ENCODE peak calls at places on chromosomes 6 and 20, in nine cellular contexts. X is AG09309; Z is hypothalamus; O is RWPE1; P is stimulated activated CD8-positive, alpha-beta memory T cell treated with anti-CD3 and anti-CD28 coated beads, Interleukin-12 subunit alpha, Interleukin-12 subunit beta, amount 100 ng/mL, for 1 hour; L is pancreas; G is KG1; N is Right ventricle myocardium superior; M is HFFc6. D is an unnamed sample.

GRCh38 chr20:3312940-3313656 is 74.1 kb upstream of the SLC4A11 start:
- DNase-seq in O (peak; percentile 45), Z (no peak), X (peak; percentile 67), P (no peak), L (peak; percentile 41), N (no peak), G (no peak), M (peak; percentile 68), D (no peak)

GRCh38 chr6:42338573-42339218 is 113.0 kb downstream of the TRERF1 start:
- DNase-seq in G (no peak), L (no peak), X (peak; percentile 97), P (no peak), O (peak; percentile 95), M (peak; percentile 99), Z (no peak), N (no peak), D (peak; percentile 100)

GRCh38 chr6:33454009-33454946 is at the start of gene ZBTB9:
- DNase-seq in X (peak; percentile 78), P (peak; percentile 85), G (peak; percentile 94), M (peak; percentile 97), L (peak; percentile 96), Z (peak; percentile 95), O (peak; percentile 99), N (peak; percentile 97), D (peak; percentile 94)

GRCh38 chr6:40791004-40791403 is 203.8 kb upstream of the LRFN2 start:
- DNase-seq in O (no peak), X (no peak), P (no peak), M (no peak), G (no peak), N (no peak), L (no peak), Z (no peak), D (peak; percentile 82)

GRCh38 chr6:21529431-21529830 is 64.1 kb upstream of the SOX4 start:
- DNase-seq in G (no peak), X (no peak), O (no peak), L (no peak), M (no peak), N (no peak), Z (no peak), P (no peak), D (no peak)

GRCh38 chr6:41675176-41675767 is 37.0 kb downstream of the MDFI start:
- DNase-seq in L (no peak), N (peak; percentile 26), X (no peak), Z (no peak), G (no peak), O (no peak), M (no peak), P (no peak), D (no peak)

GRCh38 chr20:1275919-1276318 is 9.8 kb downstream of the SNPH start:
- DNase-seq in N (no peak), X (no peak), M (no peak), L (no peak), G (no peak), O (no peak), P (no peak), Z (no peak), D (no peak)

GRCh38 chr20:62704341-62704948 is 4.2 kb upstream of the NTSR1 start:
- DNase-seq in O (peak; percentile 99), L (peak; percentile 67), Z (peak; percentile 19), M (peak; percentile 90), N (peak; percentile 91), X (peak; percentile 44), P (no peak), G (no peak), D (peak; percentile 99)

GRCh38 chr6:9456241-9456658 is 958.6 kb downstream of the TFAP2A start:
- DNase-seq in X (no peak), Z (no peak), O (no peak), G (no peak), N (no peak), P (no peak), L (no peak), M (no peak), D (peak; percentile 21)

GRCh38 chr6:133698272-133698671 is 190.6 kb upstream of the TCF21 start:
- DNase-seq in N (no peak), L (no peak), G (no peak), X (no peak), Z (no peak), M (no peak), O (no peak), P (no peak), D (no peak)

GRCh38 chr20:5147193-5147592 is 20.4 kb downstream of the CDS2 start:
- DNase-seq in O (no peak), G (no peak), L (no peak), N (no peak), P (no peak), M (no peak), X (no peak), Z (no peak), D (no peak)

GRCh38 chr6:63509652-63510352 is 62.5 kb upstream of the LOC128125822 start:
- DNase-seq in G (no peak), M (no peak), Z (no peak), L (peak; percentile 83), X (no peak), N (peak; percentile 79), O (no peak), P (no peak), D (no peak)

GRCh38 chr6:68039641-68040311 is 595.3 kb upstream of the ADGRB3 start:
- DNase-seq in L (no peak), Z (no peak), G (no peak), X (no peak), O (no peak), N (no peak), P (no peak), M (no peak), D (no peak)

GRCh38 chr6:116381000-116381399 is 10.3 kb downstream of the DSE start:
- DNase-seq in M (no peak), N (no peak), O (no peak), Z (no peak), G (no peak), L (no peak), X (no peak), P (no peak), D (no peak)

GRCh38 chr6:44228836-44229235 is 5.4 kb downstream of the SLC29A1 start:
- DNase-seq in Z (no peak), N (no peak), G (no peak), X (no peak), O (no peak), L (no peak), M (no peak), P (no peak), D (no peak)

GRCh38 chr6:148272084-148272483 is 70.6 kb upstream of the SASH1 start:
- DNase-seq in N (no peak), G (no peak), Z (no peak), P (no peak), L (no peak), O (no peak), X (peak; percentile 94), M (peak; percentile 86), D (peak; percentile 56)

D was measured in HT1080.